ENCODE peak calls at places on chromosomes 1 and 21, in five cellular contexts. One of them, this sample, is unnamed.

GRCh38 chr1:18091660-18092446 is 15.7 kb upstream of the IGSF21 start:
- DNase-seq in MM.1S: no peak
- DNase-seq in ascending aorta: no peak
- DNase-seq in esophagus squamous epithelium: no peak
- DNase-seq in stomach: no peak
- DNase-seq in this sample: no peak

GRCh38 chr1:166490437-166490784 is 323.6 kb upstream of the FAM78B start:
- DNase-seq in MM.1S: no peak
- DNase-seq in ascending aorta: no peak
- DNase-seq in esophagus squamous epithelium: no peak
- DNase-seq in stomach: no peak
- DNase-seq in this sample: no peak

GRCh38 chr21:25639167-25639921 is at the start of gene JAM2:
- DNase-seq in MM.1S: peak; percentile 46
- DNase-seq in ascending aorta: no peak
- DNase-seq in esophagus squamous epithelium: no peak
- DNase-seq in stomach: no peak
- DNase-seq in this sample: no peak

GRCh38 chr1:237736372-237737029 is 154.2 kb downstream of the ZP4 start:
- DNase-seq in MM.1S: peak; percentile 56
- DNase-seq in ascending aorta: no peak
- DNase-seq in esophagus squamous epithelium: no peak
- DNase-seq in stomach: no peak
- DNase-seq in this sample: no peak

GRCh38 chr1:220884981-220885918 is 6.0 kb downstream of the HLX start:
- DNase-seq in MM.1S: no peak
- DNase-seq in ascending aorta: no peak
- DNase-seq in esophagus squamous epithelium: no peak
- DNase-seq in stomach: no peak
- DNase-seq in this sample: no peak

GRCh38 chr21:45467221-45467779 is 62.3 kb downstream of the COL18A1 start:
- DNase-seq in MM.1S: no peak
- DNase-seq in ascending aorta: no peak
- DNase-seq in esophagus squamous epithelium: no peak
- DNase-seq in stomach: no peak
- DNase-seq in this sample: no peak

GRCh38 chr1:7374761-7375160 is 396.3 kb upstream of the VAMP3 start:
- DNase-seq in MM.1S: no peak
- DNase-seq in ascending aorta: no peak
- DNase-seq in esophagus squamous epithelium: no peak
- DNase-seq in stomach: peak; percentile 3
- DNase-seq in this sample: no peak

GRCh38 chr1:169108897-169109560 is 2.5 kb downstream of the ATP1B1 start:
- DNase-seq in MM.1S: no peak
- DNase-seq in ascending aorta: no peak
- DNase-seq in esophagus squamous epithelium: no peak
- DNase-seq in stomach: peak; percentile 59
- DNase-seq in this sample: no peak

GRCh38 chr1:230569201-230569600 is 73.1 kb upstream of the COG2 start:
- DNase-seq in MM.1S: no peak
- DNase-seq in ascending aorta: no peak
- DNase-seq in esophagus squamous epithelium: no peak
- DNase-seq in stomach: no peak
- DNase-seq in this sample: no peak

GRCh38 chr1:203327684-203328457 is 22.6 kb downstream of the BTG2 start:
- DNase-seq in MM.1S: no peak
- DNase-seq in ascending aorta: peak; percentile 35
- DNase-seq in esophagus squamous epithelium: no peak
- DNase-seq in stomach: peak; percentile 66
- DNase-seq in this sample: no peak

GRCh38 chr1:61742620-61743431 is 546 bp downstream of the PATJ start:
- DNase-seq in MM.1S: no peak
- DNase-seq in ascending aorta: no peak
- DNase-seq in esophagus squamous epithelium: no peak
- DNase-seq in stomach: peak; percentile 34
- DNase-seq in this sample: no peak

GRCh38 chr1:203450016-203450415 is 25.6 kb upstream of the PRELP start:
- DNase-seq in MM.1S: no peak
- DNase-seq in ascending aorta: no peak
- DNase-seq in esophagus squamous epithelium: no peak
- DNase-seq in stomach: no peak
- DNase-seq in this sample: no peak

GRCh38 chr1:95116666-95117206 is 419 bp upstream of the TLCD4 start:
- DNase-seq in MM.1S: peak; percentile 70
- DNase-seq in ascending aorta: no peak
- DNase-seq in esophagus squamous epithelium: no peak
- DNase-seq in stomach: peak; percentile 71
- DNase-seq in this sample: no peak

GRCh38 chr1:63612564-63612963 is 19.4 kb downstream of the PGM1 start:
- DNase-seq in MM.1S: no peak
- DNase-seq in ascending aorta: no peak
- DNase-seq in esophagus squamous epithelium: no peak
- DNase-seq in stomach: no peak
- DNase-seq in this sample: no peak

GRCh38 chr21:42854246-42855010 is 24.9 kb downstream of the WDR4 start:
- DNase-seq in MM.1S: no peak
- DNase-seq in ascending aorta: no peak
- DNase-seq in esophagus squamous epithelium: no peak
- DNase-seq in stomach: no peak
- DNase-seq in this sample: no peak

GRCh38 chr1:64131155-64131554 is 72.3 kb upstream of the UBE2U start:
- DNase-seq in MM.1S: no peak
- DNase-seq in ascending aorta: no peak
- DNase-seq in esophagus squamous epithelium: no peak
- DNase-seq in stomach: no peak
- DNase-seq in this sample: no peak

GRCh38 chr1:94542088-94542671 is 621 bp upstream of the F3 start:
- DNase-seq in MM.1S: peak; percentile 6
- DNase-seq in ascending aorta: no peak
- DNase-seq in esophagus squamous epithelium: no peak
- DNase-seq in stomach: peak; percentile 34
- DNase-seq in this sample: no peak

GRCh38 chr1:31483012-31483946 is 70.3 kb downstream of the SERINC2 start:
- DNase-seq in MM.1S: no peak
- DNase-seq in ascending aorta: no peak
- DNase-seq in esophagus squamous epithelium: no peak
- DNase-seq in stomach: peak; percentile 54
- DNase-seq in this sample: peak; percentile 85

GRCh38 chr21:32423846-32424535 is 11.5 kb downstream of the EVA1C start:
- DNase-seq in MM.1S: no peak
- DNase-seq in ascending aorta: no peak
- DNase-seq in esophagus squamous epithelium: no peak
- DNase-seq in stomach: no peak
- DNase-seq in this sample: no peak

GRCh38 chr1:1039145-1039910 is 19.4 kb downstream of the AGRN start:
- DNase-seq in MM.1S: no peak
- DNase-seq in ascending aorta: no peak
- DNase-seq in esophagus squamous epithelium: no peak
- DNase-seq in stomach: no peak
- DNase-seq in this sample: no peak

GRCh38 chr1:8463144-8463927 is 145.4 kb downstream of the SLC45A1 start:
- DNase-seq in MM.1S: no peak
- DNase-seq in ascending aorta: no peak
- DNase-seq in esophagus squamous epithelium: no peak
- DNase-seq in stomach: peak; percentile 50
- DNase-seq in this sample: peak; percentile 81

GRCh38 chr1:14217384-14217783 is 381.1 kb upstream of the KAZN start:
- DNase-seq in MM.1S: no peak
- DNase-seq in ascending aorta: no peak
- DNase-seq in esophagus squamous epithelium: no peak
- DNase-seq in stomach: no peak
- DNase-seq in this sample: no peak

GRCh38 chr1:94713472-94714141 is 106.5 kb upstream of the SLC44A3 start:
- DNase-seq in MM.1S: no peak
- DNase-seq in ascending aorta: peak; percentile 73
- DNase-seq in esophagus squamous epithelium: peak; percentile 26
- DNase-seq in stomach: peak; percentile 61
- DNase-seq in this sample: peak; percentile 97

GRCh38 chr1:201481004-201481380 is 12.0 kb upstream of the PHLDA3 start:
- DNase-seq in MM.1S: no peak
- DNase-seq in ascending aorta: no peak
- DNase-seq in esophagus squamous epithelium: no peak
- DNase-seq in stomach: no peak
- DNase-seq in this sample: no peak

GRCh38 chr1:226185153-226186036 is 1.1 kb downstream of the ACBD3 start:
- DNase-seq in MM.1S: no peak
- DNase-seq in ascending aorta: no peak
- DNase-seq in esophagus squamous epithelium: no peak
- DNase-seq in stomach: no peak
- DNase-seq in this sample: no peak

GRCh38 chr1:233707153-233707905 is 93.4 kb downstream of the KCNK1 start:
- DNase-seq in MM.1S: no peak
- DNase-seq in ascending aorta: no peak
- DNase-seq in esophagus squamous epithelium: no peak
- DNase-seq in stomach: peak; percentile 67
- DNase-seq in this sample: no peak

GRCh38 chr1:169368406-169368769 is 393 bp downstream of the BLZF1 start:
- DNase-seq in MM.1S: peak; percentile 59
- DNase-seq in ascending aorta: no peak
- DNase-seq in esophagus squamous epithelium: no peak
- DNase-seq in stomach: peak; percentile 26
- DNase-seq in this sample: no peak

GRCh38 chr1:20150969-20151368 is 11.8 kb downstream of the PLA2G2F start:
- DNase-seq in MM.1S: no peak
- DNase-seq in ascending aorta: no peak
- DNase-seq in esophagus squamous epithelium: no peak
- DNase-seq in stomach: no peak
- DNase-seq in this sample: no peak

GRCh38 chr1:20151906-20152598 is 12.9 kb downstream of the PLA2G2F start:
- DNase-seq in MM.1S: peak; percentile 54
- DNase-seq in ascending aorta: no peak
- DNase-seq in esophagus squamous epithelium: no peak
- DNase-seq in stomach: peak; percentile 84
- DNase-seq in this sample: peak; percentile 33

GRCh38 chr1:20153000-20153418 is 13.9 kb downstream of the PLA2G2F start:
- DNase-seq in MM.1S: no peak
- DNase-seq in ascending aorta: no peak
- DNase-seq in esophagus squamous epithelium: no peak
- DNase-seq in stomach: no peak
- DNase-seq in this sample: no peak

GRCh38 chr1:20152599-20152930 is 13.4 kb downstream of the PLA2G2F start:
- DNase-seq in MM.1S: no peak
- DNase-seq in ascending aorta: no peak
- DNase-seq in esophagus squamous epithelium: no peak
- DNase-seq in stomach: no peak
- DNase-seq in this sample: no peak

GRCh38 chr1:20154306-20154831 is 15.2 kb downstream of the PLA2G2F start:
- DNase-seq in MM.1S: no peak
- DNase-seq in ascending aorta: no peak
- DNase-seq in esophagus squamous epithelium: no peak
- DNase-seq in stomach: no peak
- DNase-seq in this sample: no peak
- H3K27ac ChIP-seq in MM.1S: no peak overlapping the region
- H3K27ac ChIP-seq in ascending aorta: no peak overlapping the region
- H3K27ac ChIP-seq in esophagus squamous epithelium: no peak overlapping the region
- H3K27ac ChIP-seq in stomach: peak overlapping the region; percentile 19
- H3K27ac ChIP-seq in this sample: no peak overlapping the region

GRCh38 chr1:2586154-2587070 is at the start of gene PRXL2B:
- DNase-seq in MM.1S: peak; percentile 97
- DNase-seq in ascending aorta: peak; percentile 95
- DNase-seq in esophagus squamous epithelium: peak; percentile 87
- DNase-seq in stomach: peak; percentile 99
- DNase-seq in this sample: peak; percentile 97

GRCh38 chr1:2589331-2590232 is 3.0 kb downstream of the PRXL2B start:
- DNase-seq in MM.1S: no peak
- DNase-seq in ascending aorta: no peak
- DNase-seq in esophagus squamous epithelium: no peak
- DNase-seq in stomach: no peak
- DNase-seq in this sample: no peak

GRCh38 chr1:2588661-2589330 is 2.2 kb downstream of the PRXL2B start:
- DNase-seq in MM.1S: no peak
- DNase-seq in ascending aorta: no peak
- DNase-seq in esophagus squamous epithelium: no peak
- DNase-seq in stomach: no peak
- DNase-seq in this sample: no peak

GRCh38 chr1:2587071-2587859 is 688 bp downstream of the PRXL2B start:
- DNase-seq in MM.1S: peak; percentile 11
- DNase-seq in ascending aorta: no peak
- DNase-seq in esophagus squamous epithelium: no peak
- DNase-seq in stomach: no peak
- DNase-seq in this sample: no peak

GRCh38 chr1:2587860-2588571 is 1.4 kb downstream of the PRXL2B start:
- DNase-seq in MM.1S: no peak
- DNase-seq in ascending aorta: no peak
- DNase-seq in esophagus squamous epithelium: no peak
- DNase-seq in stomach: no peak
- DNase-seq in this sample: no peak
- H3K4me3 ChIP-seq in MM.1S: no peak overlapping the region
- H3K4me3 ChIP-seq in ascending aorta: no peak overlapping the region
- H3K4me3 ChIP-seq in esophagus squamous epithelium: peak overlapping the region; percentile 90
- H3K4me3 ChIP-seq in stomach: peak overlapping the region; percentile 95
- H3K4me3 ChIP-seq in this sample: peak overlapping the region; percentile 78

GRCh38 chr1:36728846-36729245 is 246.1 kb upstream of the CSF3R start:
- DNase-seq in MM.1S: no peak
- DNase-seq in ascending aorta: no peak
- DNase-seq in esophagus squamous epithelium: no peak
- DNase-seq in stomach: no peak
- DNase-seq in this sample: no peak
- H3K27me3 ChIP-seq in MM.1S: peaks cover 69% of the 10 kb centered on the region
- H3K27me3 ChIP-seq in ascending aorta: no peaks in the 10 kb centered on the region
- H3K27me3 ChIP-seq in esophagus squamous epithelium: no peaks in the 10 kb centered on the region
- H3K27me3 ChIP-seq in stomach: peaks cover 50% of the 10 kb centered on the region
- H3K27me3 ChIP-seq in this sample: no peaks in the 10 kb centered on the region

DNA sequence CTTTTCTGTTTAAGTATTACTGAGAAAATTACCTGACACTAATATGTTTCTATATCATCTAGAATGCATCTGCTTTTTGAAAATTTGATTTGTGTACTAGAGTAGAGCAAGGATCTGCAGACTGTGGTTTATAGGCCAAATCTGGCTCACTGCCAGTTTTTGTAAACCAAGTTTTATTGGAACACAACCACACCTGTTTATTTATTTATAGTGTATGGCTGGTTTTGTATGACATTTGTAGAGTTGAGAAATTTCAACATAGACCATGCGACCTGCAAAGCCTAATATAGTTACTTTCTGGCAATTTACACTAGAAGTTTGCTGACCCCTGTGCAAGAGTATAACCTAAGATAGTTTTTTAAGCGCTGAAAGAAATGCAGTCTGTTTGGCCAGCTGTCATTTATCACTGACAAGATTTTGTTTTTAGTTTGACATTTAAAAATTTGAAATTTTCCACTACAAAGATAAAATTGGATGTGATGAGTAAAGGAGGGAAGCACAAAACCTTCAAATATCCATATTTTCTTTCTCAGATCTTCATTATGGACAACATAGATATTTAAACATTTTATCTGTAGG is 36.1 kb upstream of the CACYBP start:
- DNase-seq in MM.1S: peak; percentile 91
- DNase-seq in ascending aorta: no peak
- DNase-seq in esophagus squamous epithelium: no peak
- DNase-seq in stomach: no peak
- DNase-seq in this sample: no peak
- H3K27ac ChIP-seq in MM.1S: peak overlapping the region; percentile 51
- H3K27ac ChIP-seq in ascending aorta: peak overlapping the region; percentile 44
- H3K27ac ChIP-seq in esophagus squamous epithelium: peak overlapping the region; percentile 85
- H3K27ac ChIP-seq in stomach: peak overlapping the region; percentile 78
- H3K27ac ChIP-seq in this sample: no peak overlapping the region

This sample was measured in AG04450.